ENCODE peak calls at places on chromosomes 2 and 18, in four cellular contexts. R, Z, W and F are unnamed samples. For H3K36me3, the result is how much of the 10 kb centered on the place peaks cover.

GRCh38 chr2:182229288-182229687 is 197.5 kb downstream of the PDE1A start:
- DNase-seq in R (no peak), Z (no peak), W (no peak), F (no peak)

GRCh38 chr18:70289351-70290330 is 796 bp downstream of the SOCS6 start:
- DNase-seq in Z (no peak), R (no peak), W (peak), F (peak)

GRCh38 chr18:48833701-48834394 is 116.9 kb downstream of the SMAD7 start:
- DNase-seq in R (no peak), W (no peak), Z (peak), F (peak)

GRCh38 chr18:9055185-9055584 is 47.3 kb upstream of the NDUFV2 start:
- DNase-seq in Z (no peak), R (no peak), W (no peak), F (no peak)

GRCh38 chr2:229342376-229342775 is 71.3 kb upstream of the PID1 start:
- DNase-seq in R (no peak), W (peak), Z (no peak), F (peak)

GRCh38 chr2:1750270-1750934 is 6.1 kb upstream of the PXDN start:
- DNase-seq in R (no peak), Z (no peak), W (no peak), F (no peak)

GRCh38 chr18:28175047-28175929 is 1.6 kb downstream of the CDH2 start:
- DNase-seq in Z (no peak), R (peak), W (peak), F (no peak)

GRCh38 chr2:101332885-101333766 is 24.6 kb upstream of the RNF149 start:
- DNase-seq in Z (no peak), R (no peak), W (no peak), F (no peak)

GRCh38 chr2:88400398-88400797 is 52.1 kb downstream of the FOXI3 start:
- DNase-seq in R (no peak), W (no peak), Z (no peak), F (no peak)

GRCh38 chr2:4898706-4899105 is 793.5 kb upstream of the SOX11 start:
- DNase-seq in Z (no peak), W (no peak), R (no peak), F (no peak)

GRCh38 chr2:178241852-178242551 is 47.7 kb downstream of the OSBPL6 start:
- DNase-seq in W (peak), R (no peak), Z (no peak), F (no peak)

GRCh38 chr18:40882468-40882867 is 1072.6 kb upstream of the PIK3C3 start:
- DNase-seq in W (no peak), Z (no peak), R (no peak), F (no peak)

GRCh38 chr2:233766416-233766815 is 6.3 kb downstream of the UGT1A1 start:
- DNase-seq in W (no peak), R (peak), Z (no peak), F (no peak)

GRCh38 chr2:159904565-159905281 is 106.7 kb upstream of the CD302 start:
- DNase-seq in R (no peak), Z (peak), W (peak), F (peak)

GRCh38 chr2:18301421-18302139 is 258.9 kb downstream of the RDH14 start:
- DNase-seq in R (no peak), W (no peak), Z (no peak), F (no peak)

GRCh38 chr2:61450144-61450543 is 20.7 kb downstream of the USP34 start:
- DNase-seq in W (no peak), Z (no peak), R (no peak), F (no peak)

GRCh38 chr2:232022733-232023132 is 61.2 kb downstream of the DIS3L2 start:
- DNase-seq in Z (no peak), R (no peak), W (no peak), F (no peak)

GRCh38 chr2:132632000-132632649 is 37.9 kb downstream of the LYPD1 start:
- DNase-seq in R (no peak), W (no peak), Z (no peak), F (no peak)

GRCh38 chr2:119723784-119724467 is 35.8 kb upstream of the PTPN4 start:
- DNase-seq in W (no peak), R (no peak), Z (no peak), F (no peak)

GRCh38 chr2:60483400-60483799 is 70.1 kb downstream of the BCL11A start:
- DNase-seq in R (no peak), Z (no peak), W (no peak), F (no peak)

GRCh38 chr2:12701786-12702660 is 14.7 kb upstream of the TRIB2 start:
- DNase-seq in W (no peak), R (peak), Z (no peak), F (no peak)

GRCh38 chr2:232959139-232959538 is 53.9 kb downstream of the NGEF start:
- DNase-seq in Z (no peak), R (no peak), W (no peak), F (no peak)

GRCh38 chr2:219086215-219086614 is 25.5 kb upstream of the IHH start:
- DNase-seq in Z (no peak), W (no peak), R (no peak), F (no peak)

GRCh38 chr18:9746958-9747357 is 38.9 kb downstream of the RAB31 start:
- DNase-seq in W (no peak), R (no peak), Z (no peak), F (no peak)

GRCh38 chr2:43942881-43943280 is 52.9 kb downstream of the LRPPRC start:
- DNase-seq in R (no peak), Z (no peak), W (no peak), F (no peak)

GRCh38 chr2:43943323-43943722 is 52.5 kb downstream of the LRPPRC start:
- DNase-seq in W (no peak), Z (no peak), R (no peak), F (no peak)

GRCh38 chr2:43945439-43945838 is 50.4 kb downstream of the LRPPRC start:
- DNase-seq in Z (no peak), W (no peak), R (no peak), F (no peak)

GRCh38 chr2:43944915-43945314 is 50.9 kb downstream of the LRPPRC start:
- DNase-seq in R (no peak), Z (no peak), W (no peak), F (no peak)

DNA sequence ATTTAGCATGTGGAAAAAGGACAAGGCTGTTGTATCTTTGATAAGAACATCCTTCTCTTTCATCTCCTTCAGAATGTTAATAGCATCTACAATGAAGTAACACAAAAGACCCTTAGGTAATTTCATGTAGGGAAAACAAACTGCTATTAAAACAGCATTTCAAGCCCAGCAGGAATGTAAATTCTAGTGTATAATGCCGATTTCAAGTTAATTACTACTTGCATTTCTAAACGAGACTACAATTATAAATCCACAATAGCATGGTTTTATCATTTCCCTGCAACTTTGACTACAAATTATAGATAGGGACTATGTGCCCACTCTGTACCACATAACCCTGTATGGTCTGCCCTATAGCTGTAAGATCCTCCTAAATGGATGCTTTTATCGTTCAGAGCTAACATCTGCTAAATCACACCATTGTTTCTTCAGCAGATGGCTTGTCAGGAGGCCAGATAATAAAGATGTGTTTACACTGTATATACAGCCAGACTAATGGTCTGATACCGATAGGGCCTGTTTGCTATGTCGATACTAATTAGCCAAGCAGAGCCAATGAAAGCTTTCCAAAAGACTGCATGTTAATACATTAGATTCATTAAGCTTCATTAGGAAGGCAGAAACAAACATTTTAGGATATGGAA is 51.9 kb downstream of the LRPPRC start:
- DNase-seq in Z (no peak), R (no peak), W (no peak), F (no peak)
- H3K36me3 ChIP-seq in Z (under half), R (under half), W (under half), F (under half)

GRCh38 chr2:37982147-37982582 is 57.1 kb downstream of the RMDN2 start:
- DNase-seq in W (peak), Z (peak), R (peak), F (no peak)
- H3K4me3 ChIP-seq in W (no peak), Z (no peak), R (peak), F (no peak)

GRCh38 chr2:96369186-96369585 is 33.6 kb downstream of the NCAPH start:
- DNase-seq in Z (no peak), W (no peak), R (no peak), F (no peak)
- H3K36me3 ChIP-seq in Z (under half), W (under half), R (under half), F (under half)

GRCh38 chr2:105425936-105426625 is 27.2 kb upstream of the FHL2 start:
- DNase-seq in Z (no peak), W (no peak), R (no peak), F (no peak)
- H3K4me3 ChIP-seq in Z (no peak), W (no peak), R (no peak), F (no peak)

DNA sequence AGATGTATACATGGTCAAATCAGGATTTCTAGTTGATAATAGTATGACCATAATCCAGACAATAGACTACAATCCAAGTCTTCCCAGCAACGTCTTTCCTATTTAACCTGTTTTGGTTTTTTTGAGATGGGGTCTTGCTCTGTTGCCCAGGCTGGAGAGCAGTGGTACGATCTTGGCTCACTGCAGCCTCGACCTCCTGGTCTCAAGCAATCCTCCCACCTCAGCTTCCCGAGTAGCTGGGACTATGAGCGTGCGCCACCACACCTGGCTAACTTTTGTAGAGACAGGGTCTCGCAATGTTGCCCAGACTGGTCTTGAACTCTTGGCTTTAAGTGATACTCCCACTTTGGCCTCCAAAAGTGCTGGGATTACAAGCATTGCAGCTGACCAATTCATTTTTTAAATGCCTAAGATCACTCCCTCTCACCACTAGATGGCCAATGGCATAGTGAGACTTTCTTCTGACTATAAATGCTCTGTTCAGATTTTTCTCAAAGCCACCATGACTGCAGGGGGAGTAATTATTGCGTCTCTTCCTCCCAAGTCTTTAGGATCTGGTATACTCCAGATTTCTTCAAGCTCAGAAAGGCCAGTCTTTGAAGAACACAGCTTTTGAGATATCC is 47.6 kb downstream of the HNRNPLL start:
- DNase-seq in Z (no peak), R (no peak), W (no peak), F (no peak)
- H3K36me3 ChIP-seq in Z (under half), R (under half), W (under half), F (under half)

GRCh38 chr2:3130889-3131635 is 246.6 kb downstream of the EIPR1 start:
- DNase-seq in W (no peak), R (no peak), Z (no peak), F (no peak)
- H3K4me3 ChIP-seq in W (no peak), R (no peak), Z (no peak), F (no peak)

GRCh38 chr2:171745141-171745540 is 57.9 kb downstream of the DYNC1I2 start:
- DNase-seq in R (no peak), W (no peak), Z (no peak), F (no peak)
- H3K36me3 ChIP-seq in R (half or more), W (under half), Z (under half), F (under half)

DNA sequence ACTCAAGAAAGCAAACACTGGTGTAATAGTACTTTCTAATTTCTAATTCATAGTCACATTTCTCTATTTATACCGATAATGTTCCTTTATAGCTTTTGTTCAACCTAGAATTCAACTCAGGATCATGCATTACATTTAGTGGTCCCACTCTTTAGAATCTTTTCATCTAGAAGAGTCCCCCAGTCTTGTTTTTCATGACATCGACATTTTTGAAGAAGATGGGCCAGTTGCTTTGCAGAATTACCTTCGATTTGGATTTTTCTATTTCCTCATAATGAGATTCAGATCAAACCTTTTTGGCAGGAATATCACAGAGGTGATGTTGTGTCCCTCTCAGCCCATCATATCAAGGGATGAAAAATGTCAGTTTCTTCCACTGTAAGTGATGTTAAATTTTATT is 35.3 kb downstream of the KIAA2012 start:
- DNase-seq in R (no peak), W (no peak), Z (no peak), F (no peak)
- H3K4me3 ChIP-seq in R (no peak), W (no peak), Z (no peak), F (no peak)

DNA sequence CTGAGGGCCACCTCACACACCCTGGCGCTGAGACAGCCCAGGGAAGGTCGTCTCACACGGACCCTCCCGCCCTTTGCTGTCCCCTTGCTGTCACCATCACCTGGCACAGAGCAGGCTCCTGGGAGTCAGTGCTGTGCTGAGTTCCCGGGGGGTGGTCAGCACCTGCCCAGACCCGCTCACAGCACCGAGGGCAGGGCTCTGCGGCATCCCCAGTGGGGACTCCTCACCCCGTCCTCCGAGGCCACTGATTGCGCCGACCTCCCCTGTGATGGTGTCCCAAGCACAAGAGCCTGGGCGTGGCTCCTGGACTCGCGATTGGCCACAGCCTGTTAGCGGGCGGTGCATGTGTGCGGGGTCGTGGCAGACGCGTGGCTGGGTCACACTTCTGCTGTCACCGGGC is 65.9 kb downstream of the NFATC1 start:
- DNase-seq in Z (no peak), R (no peak), W (no peak), F (no peak)
- H3K36me3 ChIP-seq in Z (under half), R (under half), W (under half), F (under half)